ENCODE peak calls at places on chromosome 14, in eight cellular contexts. T is PC-3, Y is uterus, H is colonic mucosa, V is trophoblast cell, C is IMR-90, D is pancreas, S is tibial artery. K is an unnamed sample. For H3K9me3, the result is how much of the 10 kb centered on the place peaks cover.

GRCh38 chr14:31993521-31993941 is 83.6 kb upstream of the ARHGAP5 start:
- DNase-seq in T (peak), Y (no peak), H (no peak), V (peak), C (no peak), D (no peak), S (no peak), K (no peak)

GRCh38 chr14:104266643-104267575 is 128.5 kb downstream of the KIF26A start:
- DNase-seq in T (no peak), Y (no peak), H (peak), V (no peak), C (no peak), D (no peak), S (no peak), K (peak)

GRCh38 chr14:55926007-55926406 is 192.2 kb upstream of the PELI2 start:
- DNase-seq in T (no peak), Y (no peak), H (peak), V (no peak), C (no peak), D (peak), S (no peak), K (no peak)

GRCh38 chr14:57189070-57189469 is 79.6 kb downstream of the EXOC5 start:
- DNase-seq in T (peak), Y (no peak), H (no peak), V (peak), C (peak), D (no peak), S (no peak), K (no peak)

GRCh38 chr14:68622856-68623255 is 170.0 kb downstream of the ZFP36L1 start:
- DNase-seq in T (no peak), Y (peak), H (peak), V (no peak), C (no peak), D (no peak), S (no peak), K (no peak)

GRCh38 chr14:23630687-23631086 is 5.5 kb upstream of the DHRS2 start:
- DNase-seq in T (no peak), Y (no peak), H (no peak), V (no peak), C (no peak), D (no peak), S (no peak), K (no peak)

GRCh38 chr14:80208426-80208950 is 2.8 kb downstream of the DIO2 start:
- DNase-seq in T (no peak), Y (no peak), H (no peak), V (no peak), C (no peak), D (no peak), S (no peak), K (no peak)

GRCh38 chr14:105187935-105188524 is 6.9 kb upstream of the NUDT14 start:
- DNase-seq in T (peak), Y (no peak), H (peak), V (peak), C (no peak), D (peak), S (no peak), K (no peak)

GRCh38 chr14:56555921-56556570 is 23.6 kb upstream of the TMEM260 start:
- DNase-seq in T (peak), Y (no peak), H (no peak), V (peak), C (peak), D (no peak), S (no peak), K (no peak)

GRCh38 chr14:68678471-68678870 is 114.4 kb downstream of the ZFP36L1 start:
- DNase-seq in T (no peak), Y (no peak), H (no peak), V (no peak), C (no peak), D (no peak), S (no peak), K (no peak)

GRCh38 chr14:73662439-73663056 is 17.8 kb downstream of the DNAL1 start:
- DNase-seq in T (peak), Y (peak), H (peak), V (peak), C (peak), D (no peak), S (peak), K (no peak)

DNA sequence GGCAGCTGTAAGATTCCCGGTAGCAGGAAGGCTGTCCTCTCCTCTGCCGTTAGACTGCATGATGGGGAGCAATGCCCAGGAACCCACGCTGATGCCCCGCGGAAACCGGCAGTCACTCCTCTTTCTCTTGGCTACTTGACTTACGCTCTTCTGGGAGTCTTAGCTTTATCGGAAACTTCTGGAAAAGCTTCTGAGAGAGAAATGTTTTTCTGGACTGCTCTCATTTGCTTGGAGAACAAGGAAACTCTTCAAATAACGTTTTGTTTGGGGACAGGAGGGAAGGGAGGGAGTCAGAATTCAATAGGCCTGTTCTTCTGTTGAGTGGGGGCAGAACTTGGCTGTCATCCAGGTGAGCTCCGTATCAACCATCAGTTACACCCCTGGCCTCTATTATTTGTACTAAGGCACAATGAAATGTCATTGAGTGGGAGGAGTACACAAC is 128.0 kb upstream of the MAX start:
- DNase-seq in T (no peak), Y (peak), H (no peak), V (no peak), C (no peak), D (no peak), S (no peak), K (no peak)
- H3K4me3 ChIP-seq in T (no peak), Y (peak), H (peak), V (no peak), C (no peak), D (peak), S (peak), K (peak)

GRCh38 chr14:27228053-27228452 is 630.2 kb upstream of the NOVA1 start:
- DNase-seq in T (peak), Y (no peak), H (no peak), V (no peak), C (no peak), D (no peak), S (no peak), K (no peak)
- H3K9me3 ChIP-seq in T (under half), Y (under half), H (under half), V (under half), C (under half), D (under half), S (under half), K (under half)

DNA sequence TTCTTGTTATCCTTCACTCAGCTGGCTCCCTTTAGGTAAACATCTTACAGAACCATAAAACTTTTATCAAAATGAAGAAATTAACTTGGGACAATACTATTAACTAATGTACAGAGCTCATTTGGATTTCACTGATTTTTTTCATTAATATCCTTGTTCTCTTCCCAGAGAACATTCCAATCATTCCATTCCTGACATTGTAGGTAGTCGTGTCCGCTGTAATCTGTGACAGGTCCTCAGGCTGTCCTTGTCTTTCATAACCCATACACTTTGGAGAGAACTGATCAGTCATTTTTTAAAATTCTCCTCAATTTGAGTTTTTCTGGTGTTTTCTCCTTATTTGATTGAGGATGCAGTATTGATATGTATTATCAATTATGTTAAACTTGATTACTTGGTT is 916.8 kb downstream of the GALC start:
- DNase-seq in T (no peak), Y (no peak), H (no peak), V (peak), C (no peak), D (no peak), S (no peak), K (no peak)
- H3K4me3 ChIP-seq in T (no peak), Y (no peak), H (no peak), V (no peak), C (no peak), D (no peak), S (no peak), K (no peak)

GRCh38 chr14:92916201-92916600 is 6.7 kb upstream of the CHGA start:
- DNase-seq in T (no peak), Y (no peak), H (no peak), V (no peak), C (no peak), D (no peak), S (no peak), K (no peak)
- H3K9me3 ChIP-seq in T (under half), Y (under half), H (under half), V (under half), C (under half), D (under half), S (under half), K (under half)

DNA sequence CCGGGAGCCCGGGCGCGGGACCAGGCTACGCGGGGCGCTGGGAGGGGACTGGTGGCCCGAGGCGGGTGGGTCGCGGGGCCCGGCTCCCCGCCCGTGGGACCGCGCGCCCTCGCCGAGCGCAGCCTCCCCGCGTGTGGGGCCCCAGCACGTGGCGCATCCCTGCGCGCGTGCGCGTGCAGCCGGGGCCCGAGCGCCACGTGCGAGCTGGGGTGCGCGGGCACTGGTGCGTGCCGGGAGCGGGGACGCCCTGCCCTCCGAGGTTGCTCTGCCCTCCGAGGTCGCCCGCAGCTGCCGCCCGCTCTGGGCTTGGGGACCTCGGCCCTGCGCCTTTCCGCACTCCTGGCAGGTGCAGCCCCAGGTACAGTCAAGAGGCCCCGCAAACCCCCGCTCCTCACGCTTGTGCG is 365 bp upstream of the CCDC88C start:
- DNase-seq in T (peak), Y (no peak), H (no peak), V (peak), C (no peak), D (no peak), S (no peak), K (peak)
- H3K4me3 ChIP-seq in T (peak), Y (peak), H (peak), V (peak), C (no peak), D (peak), S (peak), K (peak)

GRCh38 chr14:28946267-28946666 is 179.7 kb downstream of the FOXG1 start:
- DNase-seq in T (no peak), Y (no peak), H (no peak), V (no peak), C (no peak), D (no peak), S (no peak), K (no peak)
- H3K9me3 ChIP-seq in T (under half), Y (under half), H (under half), V (under half), C (under half), D (under half), S (under half), K (under half)

DNA sequence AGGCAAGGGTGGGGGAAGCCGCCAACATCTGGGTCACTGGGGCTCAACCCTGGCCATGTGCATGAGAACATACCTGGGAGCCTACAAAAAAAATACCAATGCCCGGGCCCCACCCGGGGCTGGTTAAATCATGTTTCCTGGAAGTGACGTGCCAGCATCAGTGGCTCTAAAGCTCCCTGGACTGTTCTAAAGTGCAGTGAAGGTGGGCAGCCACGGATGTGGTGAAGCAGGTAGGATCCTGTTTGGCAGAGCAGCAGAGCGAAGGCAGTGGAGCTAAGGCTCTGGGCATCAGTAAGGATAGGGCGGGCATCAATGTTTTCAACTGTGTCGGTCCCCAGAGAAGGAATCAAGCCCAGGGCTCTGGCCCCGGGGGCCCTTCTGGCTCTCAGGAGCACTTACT is 525 bp upstream of the GPR68 start:
- DNase-seq in T (no peak), Y (no peak), H (no peak), V (no peak), C (no peak), D (no peak), S (no peak), K (peak)
- H3K4me3 ChIP-seq in T (no peak), Y (no peak), H (no peak), V (no peak), C (no peak), D (no peak), S (no peak), K (peak)

DNA sequence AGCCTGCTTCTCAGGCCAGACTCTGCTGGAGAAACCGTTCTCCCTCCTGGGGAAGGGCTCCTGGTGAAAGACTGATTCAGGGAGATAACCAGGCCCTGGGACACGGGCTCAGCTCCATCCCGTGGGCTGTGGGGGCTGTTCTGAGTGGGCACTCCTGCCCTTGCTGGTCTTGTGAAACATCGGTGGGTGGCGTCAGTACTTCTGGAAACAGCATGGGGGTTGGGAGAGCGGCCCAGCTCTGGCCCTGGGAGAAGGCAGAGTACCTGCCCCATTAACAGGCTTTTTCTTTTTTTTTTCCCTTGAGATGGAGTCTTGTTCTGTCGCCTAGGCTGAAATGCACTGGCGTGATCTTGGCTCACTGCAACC is 786 bp downstream of the SLC25A47 start:
- DNase-seq in T (no peak), Y (no peak), H (no peak), V (no peak), C (no peak), D (no peak), S (no peak), K (no peak)
- H3K9me3 ChIP-seq in T (under half), Y (under half), H (under half), V (under half), C (under half), D (under half), S (under half), K (under half)

GRCh38 chr14:65462411-65462810 is 49.9 kb downstream of the FUT8 start:
- DNase-seq in T (peak), Y (no peak), H (no peak), V (no peak), C (peak), D (no peak), S (no peak), K (no peak)
- H3K4me3 ChIP-seq in T (no peak), Y (no peak), H (no peak), V (no peak), C (no peak), D (no peak), S (no peak), K (no peak)

K was measured in CD8-positive, alpha-beta memory T cell.